ENCODE peak calls at places on chromosomes 13 and 19, in seven cellular contexts. V, X, K, S, N, O and Y are unnamed samples.

GRCh38 chr13:43573361-43573740 is 213.4 kb downstream of the ENOX1 start:
- DNase-seq in V (no peak), X (no peak), K (no peak), S (no peak), N (no peak), O (no peak), Y (no peak)

GRCh38 chr13:48188129-48188528 is 44.9 kb upstream of the ITM2B start:
- DNase-seq in V (no peak), X (no peak), K (no peak), S (no peak), N (no peak), O (no peak), Y (no peak)

GRCh38 chr13:40376296-40376849 is 290.1 kb downstream of the FOXO1 start:
- DNase-seq in V (no peak), X (no peak), K (no peak), S (no peak), N (no peak), O (no peak), Y (no peak)

GRCh38 chr13:47092202-47092601 is 195.3 kb upstream of the HTR2A start:
- DNase-seq in V (no peak), X (no peak), K (no peak), S (no peak), N (no peak), O (no peak), Y (no peak)

GRCh38 chr19:10262771-10263170 is 8.1 kb upstream of the ICAM1 start:
- DNase-seq in V (no peak), X (no peak), K (no peak), S (no peak), N (no peak), O (no peak), Y (no peak)

GRCh38 chr13:110045202-110045601 is 258.8 kb upstream of the IRS2 start:
- DNase-seq in V (no peak), X (no peak), K (no peak), S (no peak), N (no peak), O (no peak), Y (no peak)

GRCh38 chr19:6015841-6016545 is 38.1 kb upstream of the RANBP3 start:
- DNase-seq in V (no peak), X (no peak), K (no peak), S (no peak), N (no peak), O (no peak), Y (no peak)

GRCh38 chr19:47284324-47284899 is 9.7 kb downstream of the INAFM1 start:
- DNase-seq in V (no peak), X (no peak), K (peak; percentile 66), S (peak; percentile 50), N (peak; percentile 64), O (peak; percentile 71), Y (peak; percentile 77)

GRCh38 chr19:53463263-53463662 is 4.3 kb upstream of the ZNF813 start:
- DNase-seq in V (no peak), X (no peak), K (no peak), S (no peak), N (no peak), O (peak; percentile 12), Y (no peak)

GRCh38 chr19:16359074-16359473 is 34.4 kb downstream of the KLF2 start:
- DNase-seq in V (no peak), X (no peak), K (no peak), S (no peak), N (peak; percentile 73), O (no peak), Y (no peak)

GRCh38 chr13:35729926-35730627 is 253.6 kb upstream of the MAB21L1 start:
- DNase-seq in V (peak; percentile 69), X (no peak), K (no peak), S (no peak), N (no peak), O (no peak), Y (peak; percentile 78)

GRCh38 chr19:47239610-47240296 is 8.8 kb upstream of the BBC3 start:
- DNase-seq in V (no peak), X (no peak), K (no peak), S (no peak), N (peak; percentile 63), O (peak; percentile 59), Y (peak; percentile 46)

GRCh38 chr19:13842294-13843103 is 34.4 kb upstream of the NANOS3 start:
- DNase-seq in V (peak; percentile 91), X (no peak), K (no peak), S (no peak), N (peak; percentile 73), O (peak; percentile 72), Y (peak; percentile 86)

GRCh38 chr19:3914199-3914598 is 18.7 kb upstream of the NMRK2 start:
- DNase-seq in V (no peak), X (no peak), K (no peak), S (no peak), N (no peak), O (no peak), Y (no peak)

GRCh38 chr13:23574421-23574820 is 4.2 kb downstream of the TNFRSF19 start:
- DNase-seq in V (no peak), X (no peak), K (no peak), S (no peak), N (no peak), O (no peak), Y (peak; percentile 44)

GRCh38 chr13:23570099-23570926 is at the start of gene TNFRSF19:
- DNase-seq in V (peak; percentile 76), X (peak; percentile 64), K (peak; percentile 54), S (no peak), N (no peak), O (peak; percentile 80), Y (peak; percentile 78)

GRCh38 chr13:23572836-23573235 is 2.6 kb downstream of the TNFRSF19 start:
- DNase-seq in V (no peak), X (no peak), K (no peak), S (no peak), N (no peak), O (no peak), Y (peak; percentile 57)

GRCh38 chr13:23567792-23568480 is 2.3 kb upstream of the TNFRSF19 start:
- DNase-seq in V (no peak), X (no peak), K (no peak), S (no peak), N (no peak), O (peak; percentile 60), Y (peak; percentile 77)

GRCh38 chr13:23570931-23571330 is 719 bp downstream of the TNFRSF19 start:
- DNase-seq in V (no peak), X (no peak), K (peak; percentile 47), S (no peak), N (no peak), O (no peak), Y (peak; percentile 84)
- TF ChIP-seq CTCF in V (peak; percentile 14), X (no peak), K (no peak), S (no peak), N (no peak), O (peak; percentile 21), Y (peak; percentile 36)

DNA sequence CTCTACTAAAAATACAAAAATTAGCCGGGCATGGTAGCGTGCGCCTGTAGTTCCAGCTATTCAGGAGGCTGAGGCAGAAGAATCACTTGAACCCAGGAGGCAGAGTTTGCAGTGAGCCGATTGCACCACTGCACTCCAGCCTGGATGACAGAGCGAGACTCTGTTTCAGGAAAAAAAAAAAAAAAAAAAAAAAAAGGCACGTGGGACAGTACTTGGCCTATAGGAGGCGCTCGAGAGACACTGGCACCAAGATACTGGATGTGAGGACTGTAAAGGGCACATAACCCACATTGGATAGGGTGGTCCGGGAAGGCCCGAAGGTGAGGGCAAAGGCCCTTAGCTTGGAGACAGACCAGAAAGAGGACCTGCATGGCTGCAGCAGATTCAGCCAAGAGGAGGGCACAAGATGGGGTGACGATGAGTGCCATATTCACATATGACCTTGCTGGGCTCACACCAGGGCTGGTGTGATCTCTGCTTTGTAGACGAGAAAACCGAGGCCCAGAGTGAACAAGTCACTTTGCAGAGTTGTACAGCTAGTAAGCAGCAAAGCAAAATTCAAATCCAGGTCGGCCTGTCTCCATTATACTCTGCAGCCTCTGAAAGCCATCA is 89.4 kb downstream of the DPF1 start:
- DNase-seq in V (no peak), X (no peak), K (peak; percentile 17), S (peak; percentile 81), N (no peak), O (peak; percentile 67), Y (peak; percentile 63)
- TF ChIP-seq CTCF in V (no peak), X (peak; percentile 52), K (peak; percentile 66), S (peak; percentile 83), N (peak; percentile 75), O (peak; percentile 65), Y (peak; percentile 69)

DNA sequence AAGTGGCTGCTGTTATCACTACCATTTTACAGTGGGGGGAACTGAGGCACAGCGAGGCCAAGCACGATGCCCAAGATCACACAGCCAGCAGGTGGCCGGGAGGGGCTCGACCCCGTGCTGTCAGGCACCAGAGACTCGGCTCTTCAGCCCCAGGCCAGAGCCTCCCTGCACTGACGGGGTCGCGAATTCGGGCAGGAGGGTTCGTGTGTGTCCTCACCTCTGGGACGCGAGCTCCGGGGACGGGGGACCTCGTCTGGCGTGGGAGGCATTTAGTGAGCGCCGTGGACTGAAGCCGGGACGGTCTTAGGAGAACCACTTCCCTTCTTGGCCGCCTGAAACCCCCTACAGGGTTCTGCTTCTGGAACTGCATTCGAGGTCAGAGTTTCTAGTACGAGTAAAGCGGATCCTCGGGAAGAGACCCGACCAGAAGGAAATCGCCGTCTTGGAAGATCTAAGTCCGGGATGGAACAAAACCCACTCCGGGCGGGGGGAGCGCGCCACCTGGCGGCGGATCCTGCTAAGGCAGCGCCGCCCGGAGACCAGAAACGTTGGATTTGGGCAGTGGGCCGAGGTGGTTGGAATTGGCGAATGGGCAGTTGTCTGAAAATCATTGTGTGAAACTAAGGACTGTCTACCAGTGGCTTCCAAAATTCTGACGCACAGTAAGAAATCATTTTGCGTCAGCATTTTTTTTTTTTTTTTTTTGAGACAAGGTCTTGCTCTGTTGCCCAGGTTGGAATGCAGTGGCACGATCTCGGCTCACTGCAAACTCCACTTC is 21.2 kb downstream of the ZNF114 start:
- DNase-seq in V (peak; percentile 90), X (no peak), K (no peak), S (peak; percentile 91), N (peak; percentile 55), O (peak; percentile 83), Y (peak; percentile 58)
- TF ChIP-seq CTCF in V (peak; percentile 96), X (peak; percentile 95), K (peak; percentile 98), S (peak; percentile 99), N (peak; percentile 90), O (peak; percentile 97), Y (peak; percentile 98)

GRCh38 chr19:27746691-27747380 is 1466.1 kb downstream of the UQCRFS1 start:
- DNase-seq in V (peak; percentile 58), X (no peak), K (no peak), S (peak; percentile 19), N (no peak), O (peak; percentile 21), Y (peak; percentile 0)
- TF ChIP-seq CTCF in V (no peak), X (no peak), K (no peak), S (no peak), N (no peak), O (peak; percentile 9), Y (no peak)

DNA sequence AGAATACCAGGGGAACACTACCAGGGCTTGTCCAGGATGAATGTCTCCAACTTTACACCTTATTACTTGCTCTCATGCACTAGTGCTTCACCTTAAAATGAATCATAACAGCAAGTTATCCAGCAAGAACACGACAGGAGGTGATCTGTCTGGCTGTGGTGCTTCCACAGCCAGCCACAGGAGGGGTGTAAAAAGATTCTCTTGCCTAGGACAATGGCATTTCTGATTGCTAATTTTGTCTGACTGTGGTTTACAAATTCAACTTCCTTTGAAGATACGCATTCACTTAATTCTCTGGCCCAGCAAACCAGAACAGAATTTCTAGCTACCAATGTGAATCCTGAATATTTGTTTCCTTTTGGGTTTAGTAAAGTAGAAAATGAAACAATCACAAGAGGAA is 23.1 kb upstream of the COG3 start:
- DNase-seq in V (no peak), X (no peak), K (no peak), S (no peak), N (no peak), O (no peak), Y (peak; percentile 71)
- TF ChIP-seq CTCF in V (no peak), X (peak; percentile 28), K (peak; percentile 9), S (no peak), N (no peak), O (peak; percentile 12), Y (peak; percentile 23)